ENCODE peak calls at places on chromosomes 3 and 15, in seven cellular contexts. E, F, R, A, M, O and Z are unnamed samples.

GRCh38 chr15:40926659-40927496 is 2.3 kb upstream of the DLL4 start:
- DNase-seq in M (no peak), A (peak), F (no peak), R (no peak), O (no peak), E (no peak), Z (no peak)

GRCh38 chr3:45409369-45409768 is 21.0 kb downstream of the LARS2 start:
- DNase-seq in R (no peak), F (no peak), M (no peak), O (no peak), E (no peak), A (no peak), Z (no peak)

GRCh38 chr3:152365766-152366593 is 97.3 kb downstream of the MBNL1 start:
- DNase-seq in F (peak), O (no peak), E (no peak), A (no peak), M (no peak), R (no peak), Z (no peak)

GRCh38 chr15:46714959-46715358 is 1002.3 kb upstream of the SEMA6D start:
- DNase-seq in A (peak), M (no peak), R (no peak), F (no peak), O (no peak), E (no peak), Z (no peak)

GRCh38 chr15:66943456-66944095 is 121.8 kb upstream of the SMAD3 start:
- DNase-seq in F (no peak), E (no peak), M (no peak), A (peak), R (no peak), O (no peak), Z (no peak)

GRCh38 chr3:183085634-183086390 is 13.5 kb downstream of the MCCC1 start:
- DNase-seq in O (peak), E (no peak), F (peak), A (peak), M (no peak), R (peak), Z (no peak)

GRCh38 chr3:9826815-9827574 is 16.8 kb downstream of the RPUSD3 start:
- DNase-seq in E (no peak), M (no peak), R (no peak), F (peak), O (peak), A (no peak), Z (no peak)

GRCh38 chr15:52379395-52380111 is 83.9 kb upstream of the MYO5C start:
- DNase-seq in O (no peak), R (no peak), M (no peak), E (peak), F (no peak), A (no peak), Z (no peak)

GRCh38 chr3:60277376-60277800 is 973.9 kb downstream of the FHIT start:
- DNase-seq in O (no peak), F (no peak), E (no peak), M (no peak), R (no peak), A (no peak), Z (peak)

GRCh38 chr3:38036286-38036685 is 2.7 kb upstream of the DLEC1 start:
- DNase-seq in O (no peak), R (no peak), M (no peak), F (no peak), A (no peak), E (no peak), Z (no peak)

GRCh38 chr15:94864600-94864999 is 633.2 kb downstream of the MCTP2 start:
- DNase-seq in M (no peak), O (no peak), E (no peak), F (no peak), R (no peak), A (no peak), Z (no peak)

GRCh38 chr15:40058476-40059140 is 19.6 kb upstream of the SRP14 start:
- DNase-seq in F (no peak), E (no peak), O (no peak), A (no peak), M (no peak), R (no peak), Z (no peak)

GRCh38 chr3:126511291-126511690 is 6.3 kb downstream of the UROC1 start:
- DNase-seq in O (no peak), M (no peak), A (no peak), R (no peak), F (no peak), E (no peak), Z (no peak)

GRCh38 chr15:25481208-25481862 is 42.5 kb upstream of the UBE3A start:
- DNase-seq in F (no peak), A (peak), R (no peak), E (no peak), O (peak), M (no peak), Z (peak)

GRCh38 chr15:74318376-74319137 is 48.9 kb downstream of the CYP11A1 start:
- DNase-seq in A (peak), E (no peak), O (no peak), R (no peak), F (no peak), M (no peak), Z (no peak)

GRCh38 chr3:52232279-52233107 is 6.5 kb downstream of the TWF2 start:
- DNase-seq in M (no peak), O (no peak), F (no peak), E (no peak), A (no peak), R (no peak), Z (no peak)

GRCh38 chr3:169846458-169847193 is 23.1 kb downstream of the LRRC31 start:
- DNase-seq in M (no peak), E (peak), R (no peak), F (peak), O (no peak), A (no peak), Z (no peak)

GRCh38 chr3:89697321-89697916 is 590.0 kb downstream of the EPHA3 start:
- DNase-seq in E (no peak), R (no peak), M (peak), F (no peak), O (no peak), A (peak), Z (no peak)

GRCh38 chr3:31091748-31092147 is 197.3 kb upstream of the GADL1 start:
- DNase-seq in R (no peak), A (no peak), F (no peak), M (no peak), E (no peak), O (no peak), Z (no peak)

GRCh38 chr3:100225883-100226282 is 34.9 kb upstream of the TBC1D23 start:
- DNase-seq in M (no peak), F (no peak), E (no peak), A (no peak), R (no peak), O (no peak), Z (no peak)

GRCh38 chr3:49523756-49524747 is 30.2 kb upstream of the BSN start:
- DNase-seq in A (no peak), E (no peak), F (no peak), R (no peak), O (no peak), M (peak), Z (peak)